ENCODE peak calls at places on chromosomes 5 and 9, in six cellular contexts. S is right cardiac atrium, P is PC-9, T is upper lobe of right lung, W is HepG2, J is Peyer's patch. X is an unnamed sample.

GRCh38 chr5:168076561-168076991 is 214.9 kb upstream of the WWC1 start:
- DNase-seq in S (peak; percentile 28), P (no peak), T (no peak), W (peak; percentile 16), J (no peak), X (no peak)

GRCh38 chr9:98848450-98849149 is 41.1 kb downstream of the GALNT12 start:
- DNase-seq in S (peak; percentile 93), P (peak; percentile 90), T (peak; percentile 94), W (peak; percentile 97), J (peak; percentile 92), X (peak; percentile 51)

GRCh38 chr9:105007143-105007542 is 79.2 kb upstream of the ABCA1 start:
- DNase-seq in S (no peak), P (peak; percentile 39), T (no peak), W (no peak), J (no peak), X (no peak)

GRCh38 chr9:89022071-89022721 is 30.9 kb downstream of the S1PR3 start:
- DNase-seq in S (peak; percentile 30), P (peak; percentile 93), T (peak; percentile 90), W (no peak), J (no peak), X (no peak)

GRCh38 chr5:83644301-83644700 is 76.4 kb downstream of the HAPLN1 start:
- DNase-seq in S (no peak), P (no peak), T (no peak), W (no peak), J (no peak), X (no peak)

GRCh38 chr5:143401846-143402463 is 1.5 kb downstream of the NR3C1 start:
- DNase-seq in S (no peak), P (peak; percentile 4), T (no peak), W (peak; percentile 13), J (no peak), X (peak; percentile 25)

GRCh38 chr9:3824589-3824988 is 298.8 kb upstream of the RFX3 start:
- DNase-seq in S (no peak), P (no peak), T (no peak), W (no peak), J (no peak), X (no peak)

GRCh38 chr5:147520450-147520849 is 10.6 kb upstream of the DPYSL3 start:
- DNase-seq in S (no peak), P (no peak), T (no peak), W (no peak), J (no peak), X (no peak)

GRCh38 chr9:90698874-90699440 is 56.3 kb upstream of the DIRAS2 start:
- DNase-seq in S (no peak), P (no peak), T (no peak), W (no peak), J (no peak), X (no peak)

GRCh38 chr9:111712369-111712768 is 51.0 kb downstream of the GNG10 start:
- DNase-seq in S (no peak), P (no peak), T (no peak), W (no peak), J (no peak), X (no peak)

GRCh38 chr9:36840895-36841536 is 193.1 kb downstream of the PAX5 start:
- DNase-seq in S (no peak), P (no peak), T (no peak), W (peak; percentile 64), J (no peak), X (no peak)

GRCh38 chr9:127207734-127208410 is 56.7 kb upstream of the GARNL3 start:
- DNase-seq in S (no peak), P (no peak), T (peak; percentile 53), W (no peak), J (peak; percentile 40), X (no peak)

GRCh38 chr5:158629591-158630312 is 470.0 kb downstream of the EBF1 start:
- DNase-seq in S (no peak), P (no peak), T (no peak), W (no peak), J (no peak), X (no peak)

GRCh38 chr5:77353251-77353650 is 138.9 kb downstream of the WDR41 start:
- DNase-seq in S (no peak), P (no peak), T (no peak), W (no peak), J (no peak), X (no peak)

GRCh38 chr5:68845121-68845520 is 248.7 kb upstream of the SLC30A5 start:
- DNase-seq in S (no peak), P (no peak), T (no peak), W (no peak), J (no peak), X (no peak)

GRCh38 chr5:133565993-133566392 is 46.3 kb downstream of the FSTL4 start:
- DNase-seq in S (no peak), P (peak; percentile 2), T (no peak), W (no peak), J (no peak), X (no peak)

GRCh38 chr5:78597068-78597857 is 51.3 kb downstream of the LHFPL2 start:
- DNase-seq in S (peak; percentile 30), P (no peak), T (no peak), W (peak; percentile 79), J (no peak), X (no peak)

GRCh38 chr5:142255831-142256230 is 69.0 kb downstream of the SPRY4 start:
- DNase-seq in S (no peak), P (no peak), T (no peak), W (no peak), J (no peak), X (no peak)

GRCh38 chr5:171629221-171630005 is 156.2 kb upstream of the SMIM23 start:
- DNase-seq in S (no peak), P (no peak), T (no peak), W (no peak), J (no peak), X (no peak)

GRCh38 chr5:10735569-10736255 is 25.3 kb downstream of the DAP start:
- DNase-seq in S (no peak), P (no peak), T (no peak), W (no peak), J (no peak), X (no peak)

GRCh38 chr5:71533142-71533541 is 54.0 kb upstream of the MCCC2 start:
- DNase-seq in S (no peak), P (no peak), T (no peak), W (no peak), J (no peak), X (no peak)

GRCh38 chr5:179373101-179373934 is 28.1 kb upstream of the ADAMTS2 start:
- DNase-seq in S (no peak), P (no peak), T (no peak), W (no peak), J (no peak), X (no peak)

GRCh38 chr9:33239922-33240321 is at the start of gene SPINK4:
- DNase-seq in S (no peak), P (no peak), T (no peak), W (peak; percentile 28), J (peak; percentile 64), X (no peak)
- H3K4me3 ChIP-seq in S (no peak within 1 kb of the TSS), P (no peak within 1 kb of the TSS), T (no peak within 1 kb of the TSS), W (peak within 1 kb of the TSS; percentile 41), J (peak within 1 kb of the TSS; percentile 7), X (no peak within 1 kb of the TSS)

GRCh38 chr5:139445325-139446170 is 6.2 kb upstream of the DNAJC18 start:
- DNase-seq in S (no peak), P (no peak), T (peak; percentile 30), W (no peak), J (no peak), X (no peak)
- H3K4me1 ChIP-seq in S (peaks cover 2% of the 10 kb centered on the region), P (no peaks in the 10 kb centered on the region), T (no peaks in the 10 kb centered on the region), W (no peaks in the 10 kb centered on the region), J (no peaks in the 10 kb centered on the region), X (peaks cover 51% of the 10 kb centered on the region)

DNA sequence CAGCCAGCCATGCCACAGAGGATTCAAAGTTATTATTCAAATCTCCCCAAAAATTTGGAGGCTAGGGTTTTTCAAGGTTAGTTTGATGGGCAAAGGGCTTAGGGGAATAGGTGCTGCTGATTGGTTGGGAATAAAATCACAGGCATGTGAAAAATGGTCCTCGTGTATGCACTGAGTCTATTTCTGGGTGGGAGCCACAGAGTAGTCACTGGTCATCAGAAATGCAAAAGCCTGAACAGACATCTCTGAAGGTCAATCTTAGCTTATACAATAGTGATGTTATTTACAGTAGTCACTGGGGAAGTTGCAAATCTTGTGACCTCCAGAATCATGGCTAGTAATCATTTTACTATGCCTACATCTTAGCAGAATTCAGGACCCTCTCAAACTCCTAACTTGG is 1.3 kb downstream of the IL33 start:
- DNase-seq in S (no peak), P (no peak), T (no peak), W (no peak), J (no peak), X (no peak)
- H3K4me3 ChIP-seq in S (peak overlapping the region; percentile 77), P (no peak overlapping the region), T (peak overlapping the region; percentile 38), W (no peak overlapping the region), J (no peak overlapping the region), X (no peak overlapping the region)

GRCh38 chr9:131628821-131629197 is 83.5 kb downstream of the PRRT1B start:
- DNase-seq in S (no peak), P (no peak), T (peak; percentile 50), W (no peak), J (no peak), X (no peak)
- H3K4me1 ChIP-seq in S (peaks cover 8% of the 10 kb centered on the region), P (peaks cover 13% of the 10 kb centered on the region), T (peaks cover 23% of the 10 kb centered on the region), W (no peaks in the 10 kb centered on the region), J (peaks cover 4% of the 10 kb centered on the region), X (peaks cover 41% of the 10 kb centered on the region)

GRCh38 chr9:21993893-21994525 is at the start of gene CDKN2A:
- DNase-seq in S (no peak), P (no peak), T (peak; percentile 78), W (no peak), J (peak; percentile 80), X (peak; percentile 58)

GRCh38 chr9:21995652-21996275 is 1.2 kb downstream of the CDKN2B-AS1 start:
- DNase-seq in S (peak; percentile 49), P (peak; percentile 42), T (peak; percentile 80), W (no peak), J (peak; percentile 80), X (no peak)

GRCh38 chr9:21994526-21994995 is at the start of gene CDKN2B-AS1:
- DNase-seq in S (no peak), P (peak; percentile 75), T (peak; percentile 78), W (no peak), J (peak; percentile 74), X (no peak)

GRCh38 chr9:21996438-21996837 is 1.8 kb downstream of the CDKN2B-AS1 start:
- DNase-seq in S (no peak), P (no peak), T (no peak), W (no peak), J (no peak), X (no peak)

GRCh38 chr9:21994996-21995651 is 533 bp downstream of the CDKN2B-AS1 start:
- DNase-seq in S (peak; percentile 66), P (peak; percentile 76), T (peak; percentile 91), W (no peak), J (peak; percentile 85), X (peak; percentile 84)
- H3K4me3 ChIP-seq in S (peak overlapping the region; percentile 86), P (peak overlapping the region; percentile 98), T (peak overlapping the region; percentile 89), W (peak overlapping the region; percentile 82), J (peak overlapping the region; percentile 80), X (peak overlapping the region; percentile 92)

DNA sequence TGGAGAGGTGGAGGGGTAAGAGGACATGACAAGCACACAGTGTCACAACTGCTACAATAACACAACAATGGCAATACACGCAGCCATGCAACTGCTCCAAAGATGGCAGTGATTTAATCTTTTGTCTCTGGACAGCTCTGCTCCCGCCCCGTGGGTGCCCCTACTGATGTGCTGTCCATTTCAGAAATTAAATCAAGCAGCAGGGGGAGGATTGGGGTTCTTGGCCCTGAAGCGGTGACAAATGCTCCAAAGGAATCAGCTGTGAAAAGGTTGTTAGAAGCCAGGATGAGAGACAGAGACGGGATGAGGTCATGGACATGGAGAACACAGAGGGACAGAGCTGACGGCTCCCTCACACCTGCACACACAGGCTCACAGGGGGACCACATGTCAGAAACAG is 22.6 kb downstream of the CNTFR start:
- DNase-seq in S (no peak), P (no peak), T (no peak), W (no peak), J (no peak), X (no peak)
- H3K4me1 ChIP-seq in S (peaks cover 8% of the 10 kb centered on the region), P (no peaks in the 10 kb centered on the region), T (no peaks in the 10 kb centered on the region), W (no peaks in the 10 kb centered on the region), J (peaks cover 6% of the 10 kb centered on the region), X (no peaks in the 10 kb centered on the region)